ENCODE peak calls at places on chromosome 6, in ten cellular contexts. M is hepatocyte; B is cardiac muscle cell; W is Panc1; P is aorta; K is GM23248; L is HCT116; H is ovary; N is astrocyte; G is CD4-positive, alpha-beta memory T cell. O is an unnamed sample. For H3K4me1, the result is how much of the 10 kb centered on the place peaks cover.

GRCh38 chr6:98769546-98769945 is 64.8 kb upstream of the POU3F2 start:
- DNase-seq in M (peak), B (peak), W (no peak), P (no peak), K (no peak), L (peak), H (no peak), N (peak), G (no peak), O (no peak)

GRCh38 chr6:96613291-96613999 is 50.5 kb downstream of the FHL5 start:
- DNase-seq in M (no peak), B (no peak), W (no peak), P (no peak), K (no peak), L (no peak), H (no peak), N (no peak), G (no peak), O (no peak)

GRCh38 chr6:10521104-10521808 is at the start of gene GCNT2:
- DNase-seq in M (peak), B (peak), W (peak), P (no peak), K (no peak), L (no peak), H (no peak), N (peak), G (no peak), O (peak)

GRCh38 chr6:150886155-150886554 is 20.7 kb downstream of the MTHFD1L start:
- DNase-seq in M (no peak), B (no peak), W (no peak), P (no peak), K (no peak), L (no peak), H (no peak), N (no peak), G (no peak), O (no peak)

GRCh38 chr6:118667988-118668387 is 16.6 kb upstream of the CEP85L start:
- DNase-seq in M (no peak), B (no peak), W (no peak), P (no peak), K (peak), L (no peak), H (no peak), N (peak), G (no peak), O (no peak)

GRCh38 chr6:139990865-139991264 is 616.4 kb upstream of the CITED2 start:
- DNase-seq in M (peak), B (peak), W (no peak), P (no peak), K (peak), L (no peak), H (no peak), N (no peak), G (no peak), O (no peak)

GRCh38 chr6:157539900-157540752 is 159.1 kb downstream of the ZDHHC14 start:
- DNase-seq in M (peak), B (no peak), W (no peak), P (no peak), K (no peak), L (no peak), H (no peak), N (no peak), G (no peak), O (no peak)

GRCh38 chr6:37632291-37632690 is 65.4 kb downstream of the MDGA1 start:
- DNase-seq in M (no peak), B (no peak), W (no peak), P (no peak), K (no peak), L (no peak), H (no peak), N (no peak), G (no peak), O (no peak)

GRCh38 chr6:158813032-158813431 is 6.1 kb downstream of the EZR start:
- DNase-seq in M (no peak), B (no peak), W (no peak), P (no peak), K (no peak), L (no peak), H (no peak), N (no peak), G (peak), O (no peak)

GRCh38 chr6:167996424-167997199 is 859 bp upstream of the KIF25 start:
- DNase-seq in M (no peak), B (no peak), W (no peak), P (no peak), K (no peak), L (no peak), H (no peak), N (no peak), G (no peak), O (peak)

GRCh38 chr6:142266060-142266459 is 35.7 kb upstream of the ADGRG6 start:
- DNase-seq in M (no peak), B (no peak), W (no peak), P (no peak), K (no peak), L (no peak), H (no peak), N (no peak), G (no peak), O (no peak)

GRCh38 chr6:5728726-5729434 is 277.8 kb downstream of the NRN1 start:
- DNase-seq in M (no peak), B (no peak), W (peak), P (no peak), K (peak), L (no peak), H (no peak), N (peak), G (no peak), O (peak)

GRCh38 chr6:25414168-25414567 is 135.0 kb downstream of the CARMIL1 start:
- DNase-seq in M (no peak), B (no peak), W (no peak), P (no peak), K (no peak), L (no peak), H (no peak), N (no peak), G (no peak), O (no peak)

GRCh38 chr6:47306887-47307286 is 2.8 kb downstream of the TNFRSF21 start:
- DNase-seq in M (no peak), B (no peak), W (no peak), P (no peak), K (peak), L (no peak), H (no peak), N (no peak), G (no peak), O (no peak)

GRCh38 chr6:18302561-18303439 is 38.5 kb upstream of the DEK start:
- DNase-seq in M (no peak), B (no peak), W (no peak), P (no peak), K (no peak), L (no peak), H (no peak), N (no peak), G (no peak), O (no peak)

GRCh38 chr6:61901748-61902147 is 384.3 kb downstream of the KHDRBS2 start:
- DNase-seq in M (no peak), B (no peak), W (no peak), P (no peak), K (no peak), L (no peak), H (no peak), N (no peak), G (no peak), O (no peak)

GRCh38 chr6:40371621-40372020 is 215.5 kb downstream of the LRFN2 start:
- DNase-seq in M (no peak), B (no peak), W (no peak), P (no peak), K (no peak), L (no peak), H (no peak), N (no peak), G (no peak), O (no peak)

GRCh38 chr6:19836799-19837510 is at the start of gene ID4:
- DNase-seq in M (peak), B (peak), W (no peak), P (peak), K (peak), L (no peak), H (peak), N (peak), G (no peak), O (peak)

GRCh38 chr6:12012566-12013367 is 655 bp downstream of the HIVEP1 start:
- DNase-seq in M (peak), B (peak), W (no peak), P (peak), K (peak), L (no peak), H (peak), N (peak), G (peak), O (peak)

GRCh38 chr6:112058673-112059072 is 4.8 kb downstream of the CCN6 start:
- DNase-seq in M (no peak), B (no peak), W (no peak), P (no peak), K (no peak), L (no peak), H (no peak), N (no peak), G (no peak), O (no peak)

GRCh38 chr6:169830876-169831275 is 79.5 kb downstream of the ERMARD start:
- DNase-seq in M (no peak), B (no peak), W (no peak), P (no peak), K (no peak), L (no peak), H (no peak), N (no peak), G (no peak), O (peak)

GRCh38 chr6:37594895-37595294 is 95.2 kb upstream of the CCDC167 start:
- DNase-seq in M (no peak), B (no peak), W (no peak), P (no peak), K (no peak), L (no peak), H (no peak), N (no peak), G (no peak), O (no peak)

GRCh38 chr6:128098000-128098581 is 197.2 kb upstream of the THEMIS start:
- DNase-seq in M (no peak), B (no peak), W (no peak), P (no peak), K (peak), L (no peak), H (no peak), N (peak), G (no peak), O (no peak)

GRCh38 chr6:161273752-161274487 is at the start of gene AGPAT4:
- DNase-seq in M (peak), B (peak), W (peak), P (peak), K (peak), L (peak), H (peak), N (peak), G (peak), O (peak)

GRCh38 chr6:166545156-166545555 is 41.3 kb downstream of the RAMACL start:
- DNase-seq in M (no peak), B (no peak), W (no peak), P (no peak), K (no peak), L (no peak), H (no peak), N (no peak), G (no peak), O (no peak)

GRCh38 chr6:129748212-129748900 is 38.4 kb upstream of the ARHGAP18 start:
- DNase-seq in M (peak), B (no peak), W (no peak), P (no peak), K (peak), L (peak), H (no peak), N (peak), G (peak), O (no peak)

GRCh38 chr6:13065596-13065995 is 262.7 kb downstream of the TBC1D7 start:
- DNase-seq in M (no peak), B (no peak), W (no peak), P (no peak), K (peak), L (no peak), H (no peak), N (no peak), G (no peak), O (no peak)

GRCh38 chr6:161584051-161584450 is 310.2 kb upstream of the AGPAT4 start:
- DNase-seq in M (no peak), B (no peak), W (no peak), P (no peak), K (peak), L (no peak), H (no peak), N (no peak), G (no peak), O (no peak)

GRCh38 chr6:10421508-10422281 is 6.8 kb upstream of the TFAP2A start:
- DNase-seq in M (no peak), B (no peak), W (no peak), P (no peak), K (no peak), L (no peak), H (no peak), N (no peak), G (no peak), O (no peak)

GRCh38 chr6:37623666-37624065 is 74.0 kb downstream of the MDGA1 start:
- DNase-seq in M (no peak), B (no peak), W (no peak), P (no peak), K (peak), L (no peak), H (no peak), N (no peak), G (no peak), O (no peak)

GRCh38 chr6:168515376-168515775 is 74.4 kb downstream of the SMOC2 start:
- DNase-seq in M (no peak), B (no peak), W (no peak), P (no peak), K (no peak), L (no peak), H (no peak), N (no peak), G (no peak), O (no peak)

GRCh38 chr6:164129218-164129617 is 714.7 kb downstream of the QKI start:
- DNase-seq in M (no peak), B (no peak), W (no peak), P (no peak), K (no peak), L (no peak), H (no peak), N (no peak), G (no peak), O (no peak)

GRCh38 chr6:14671261-14671681 is 553.7 kb downstream of the CD83 start:
- DNase-seq in M (no peak), B (no peak), W (no peak), P (no peak), K (peak), L (no peak), H (peak), N (peak), G (no peak), O (no peak)

GRCh38 chr6:112016335-112016734 is 37.6 kb upstream of the CCN6 start:
- DNase-seq in M (no peak), B (no peak), W (no peak), P (no peak), K (peak), L (no peak), H (no peak), N (no peak), G (no peak), O (no peak)

DNA sequence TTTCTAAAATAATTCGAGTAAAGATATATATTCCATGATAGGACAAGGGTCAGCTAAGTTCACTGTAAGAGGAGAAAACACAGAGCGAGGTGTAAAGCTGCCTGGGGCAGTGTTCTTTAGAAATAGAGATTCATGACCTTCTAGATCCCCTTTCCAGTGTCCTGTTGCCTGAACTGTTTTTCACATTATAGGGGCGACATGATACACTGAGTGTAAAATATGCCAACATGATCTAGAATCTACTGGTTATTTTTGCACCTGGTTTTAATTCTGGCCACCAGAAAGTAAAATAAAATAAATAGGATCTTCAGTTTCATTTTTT is 98.0 kb upstream of the HDGFL1 start:
- DNase-seq in M (no peak), B (no peak), W (no peak), P (no peak), K (no peak), L (no peak), H (no peak), N (no peak), G (no peak), O (no peak)
- H3K4me3 ChIP-seq in M (no peak), B (no peak), W (no peak), P (peak), K (no peak), L (no peak), H (no peak), N (no peak), G (no peak), O (no peak)

GRCh38 chr6:3409699-3410384 is 47.0 kb downstream of the SLC22A23 start:
- DNase-seq in M (peak), B (peak), W (no peak), P (no peak), K (no peak), L (no peak), H (no peak), N (no peak), G (no peak), O (peak)
- H3K27ac ChIP-seq in M (peak), B (peak), W (no peak), P (no peak), K (no peak), L (no peak), H (no peak), N (no peak), G (no peak), O (no peak)

GRCh38 chr6:79469381-79470246 is 67.6 kb downstream of the LCA5 start:
- DNase-seq in M (no peak), B (no peak), W (no peak), P (no peak), K (peak), L (no peak), H (no peak), N (no peak), G (no peak), O (no peak)
- H3K4me1 ChIP-seq in M (under half), B (under half), W (under half), P (under half), K (under half), L (under half), H (under half), N (under half), G (under half), O (under half)

GRCh38 chr6:1669996-1670395 is 60.3 kb downstream of the FOXC1 start:
- DNase-seq in M (no peak), B (no peak), W (no peak), P (no peak), K (no peak), L (no peak), H (no peak), N (no peak), G (no peak), O (no peak)

GRCh38 chr6:1667805-1668175 is 58.1 kb downstream of the FOXC1 start:
- DNase-seq in M (no peak), B (no peak), W (no peak), P (no peak), K (no peak), L (no peak), H (no peak), N (no peak), G (no peak), O (no peak)

GRCh38 chr6:1670711-1671462 is 61.2 kb downstream of the FOXC1 start:
- DNase-seq in M (no peak), B (peak), W (no peak), P (no peak), K (no peak), L (no peak), H (no peak), N (peak), G (no peak), O (no peak)

GRCh38 chr6:1665214-1665613 is 55.5 kb downstream of the FOXC1 start:
- DNase-seq in M (no peak), B (no peak), W (no peak), P (no peak), K (no peak), L (no peak), H (no peak), N (no peak), G (no peak), O (no peak)

GRCh38 chr6:1667012-1667804 is 57.5 kb downstream of the FOXC1 start:
- DNase-seq in M (peak), B (no peak), W (no peak), P (no peak), K (no peak), L (no peak), H (no peak), N (peak), G (no peak), O (no peak)
- H3K4me3 ChIP-seq in M (no peak), B (no peak), W (no peak), P (no peak), K (no peak), L (no peak), H (no peak), N (no peak), G (no peak), O (no peak)

DNA sequence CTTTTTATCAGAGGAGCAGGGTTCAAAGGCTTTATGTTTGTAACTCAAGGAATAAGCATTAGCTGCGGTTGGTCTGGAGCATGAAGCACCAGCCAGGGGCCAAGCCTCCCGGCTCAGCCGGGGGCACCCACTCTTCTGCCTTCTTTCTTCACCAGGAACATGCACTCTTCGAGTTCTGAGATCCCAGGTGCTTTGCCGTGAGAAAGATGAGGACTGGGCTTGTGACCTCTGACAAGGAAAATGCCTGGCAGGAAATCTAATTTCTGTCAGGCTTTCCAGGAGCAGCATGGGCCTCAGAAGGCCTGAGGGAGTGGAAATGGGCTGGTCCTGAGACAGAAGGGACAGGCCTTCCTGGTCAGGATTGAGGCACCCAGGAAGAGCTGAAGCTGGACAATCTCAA is 217.8 kb upstream of the SOX4 start:
- DNase-seq in M (no peak), B (no peak), W (no peak), P (no peak), K (no peak), L (no peak), H (no peak), N (no peak), G (no peak), O (no peak)
- H3K27ac ChIP-seq in M (no peak), B (no peak), W (no peak), P (no peak), K (no peak), L (no peak), H (no peak), N (no peak), G (no peak), O (no peak)

O was measured in lung.